ENCODE peak calls at places on chromosomes 12 and 14, in five cellular contexts. G is GOT3, X is frontal cortex, W is aorta, Q is T-helper 2 cell. D is an unnamed sample.

GRCh38 chr14:72947366-72948160 is 21.3 kb downstream of the DCAF4 start:
- DNase-seq in Q (no peak), W (no peak), X (no peak), G (no peak), D (no peak)

GRCh38 chr14:90426663-90427062 is 29.8 kb downstream of the CALM1 start:
- DNase-seq in G (no peak), W (peak; percentile 69), X (no peak), Q (no peak), D (no peak)

GRCh38 chr14:23577004-23577681 is 1.4 kb downstream of the JPH4 start:
- DNase-seq in W (no peak), X (peak; percentile 60), G (no peak), Q (no peak), D (no peak)

GRCh38 chr14:30521899-30522736 is 36.8 kb upstream of the G2E3 start:
- DNase-seq in Q (no peak), X (peak; percentile 24), G (no peak), W (no peak), D (no peak)

GRCh38 chr12:12323118-12323517 is 26.9 kb downstream of the MANSC1 start:
- DNase-seq in X (no peak), Q (no peak), G (no peak), W (no peak), D (no peak)

GRCh38 chr14:64465856-64466554 is 706 bp downstream of the AKAP5 start:
- DNase-seq in W (no peak), X (peak; percentile 18), Q (no peak), G (no peak), D (no peak)

GRCh38 chr12:121839993-121840761 is 18.5 kb downstream of the HPD start:
- DNase-seq in W (no peak), Q (no peak), X (no peak), G (no peak), D (no peak)

GRCh38 chr14:37623552-37623951 is 28.1 kb downstream of the TTC6 start:
- DNase-seq in X (no peak), G (no peak), Q (no peak), W (no peak), D (no peak)

GRCh38 chr12:80222261-80222660 is 122.9 kb downstream of the OTOGL start:
- DNase-seq in G (no peak), X (no peak), Q (no peak), W (no peak), D (no peak)

GRCh38 chr12:107891967-107892366 is 117.5 kb downstream of the ASCL4 start:
- DNase-seq in W (no peak), Q (no peak), X (no peak), G (no peak), D (no peak)

GRCh38 chr12:93733358-93733757 is 56.2 kb downstream of the CRADD start:
- DNase-seq in X (no peak), G (no peak), W (no peak), Q (no peak), D (no peak)

GRCh38 chr12:91178139-91178561 is 4.5 kb downstream of the DCN start:
- DNase-seq in W (no peak), G (no peak), Q (no peak), X (no peak), D (no peak)

GRCh38 chr12:124411291-124411878 is 116.5 kb downstream of the RFLNA start:
- DNase-seq in G (peak; percentile 61), W (peak; percentile 80), Q (no peak), X (no peak), D (no peak)

GRCh38 chr14:67435603-67436002 is 23.6 kb upstream of the PLEK2 start:
- DNase-seq in W (no peak), G (no peak), X (no peak), Q (no peak), D (no peak)

GRCh38 chr14:34507459-34507858 is 32.0 kb downstream of the EAPP start:
- DNase-seq in Q (no peak), W (no peak), G (no peak), X (no peak), D (no peak)